ENCODE peak calls at places on chromosome 22, in seven cellular contexts. One of them, this sample, is unnamed.

GRCh38 chr22:21779444-21779843 is 43.9 kb upstream of the YPEL1 start:
- DNase-seq in EL: no peak
- DNase-seq in activated naive CD4-positive, alpha-beta T cell: no peak
- DNase-seq in endodermal cell: no peak
- DNase-seq in ureter: no peak
- DNase-seq in NCI-H2081 treated with DMSO at 0.1 percent for 48 hours: no peak
- DNase-seq in naive thymus-derived CD4-positive, alpha-beta T cell: no peak
- DNase-seq in this sample: no peak

GRCh38 chr22:29782061-29782845 is 15.1 kb downstream of the UQCR10 start:
- DNase-seq in EL: peak; percentile 40
- DNase-seq in activated naive CD4-positive, alpha-beta T cell: no peak
- DNase-seq in endodermal cell: peak; percentile 50
- DNase-seq in ureter: peak; percentile 67
- DNase-seq in NCI-H2081 treated with DMSO at 0.1 percent for 48 hours: no peak
- DNase-seq in naive thymus-derived CD4-positive, alpha-beta T cell: no peak
- DNase-seq in this sample: no peak

GRCh38 chr22:49025791-49026475 is 801.7 kb downstream of the BRD1 start:
- DNase-seq in EL: no peak
- DNase-seq in activated naive CD4-positive, alpha-beta T cell: no peak
- DNase-seq in endodermal cell: no peak
- DNase-seq in ureter: no peak
- DNase-seq in NCI-H2081 treated with DMSO at 0.1 percent for 48 hours: no peak
- DNase-seq in naive thymus-derived CD4-positive, alpha-beta T cell: no peak
- DNase-seq in this sample: no peak

GRCh38 chr22:38948181-38948940 is 9.0 kb upstream of the APOBEC3A start:
- DNase-seq in EL: no peak
- DNase-seq in activated naive CD4-positive, alpha-beta T cell: no peak
- DNase-seq in endodermal cell: peak; percentile 19
- DNase-seq in ureter: no peak
- DNase-seq in NCI-H2081 treated with DMSO at 0.1 percent for 48 hours: no peak
- DNase-seq in naive thymus-derived CD4-positive, alpha-beta T cell: no peak
- DNase-seq in this sample: no peak

GRCh38 chr22:49642741-49643140 is 184.9 kb downstream of the BRD1 start:
- DNase-seq in EL: no peak
- DNase-seq in activated naive CD4-positive, alpha-beta T cell: no peak
- DNase-seq in endodermal cell: no peak
- DNase-seq in ureter: no peak
- DNase-seq in NCI-H2081 treated with DMSO at 0.1 percent for 48 hours: no peak
- DNase-seq in naive thymus-derived CD4-positive, alpha-beta T cell: no peak
- DNase-seq in this sample: no peak

GRCh38 chr22:49507607-49508292 is 319.9 kb downstream of the BRD1 start:
- DNase-seq in EL: no peak
- DNase-seq in activated naive CD4-positive, alpha-beta T cell: no peak
- DNase-seq in endodermal cell: peak; percentile 6
- DNase-seq in ureter: no peak
- DNase-seq in NCI-H2081 treated with DMSO at 0.1 percent for 48 hours: no peak
- DNase-seq in naive thymus-derived CD4-positive, alpha-beta T cell: no peak
- DNase-seq in this sample: no peak

GRCh38 chr22:46936378-46936916 is 174.0 kb downstream of the TBC1D22A start:
- DNase-seq in EL: no peak
- DNase-seq in activated naive CD4-positive, alpha-beta T cell: no peak
- DNase-seq in endodermal cell: no peak
- DNase-seq in ureter: no peak
- DNase-seq in NCI-H2081 treated with DMSO at 0.1 percent for 48 hours: no peak
- DNase-seq in naive thymus-derived CD4-positive, alpha-beta T cell: no peak
- DNase-seq in this sample: no peak

GRCh38 chr22:17964647-17965046 is 59.7 kb downstream of the MICAL3 start:
- DNase-seq in EL: no peak
- DNase-seq in activated naive CD4-positive, alpha-beta T cell: no peak
- DNase-seq in endodermal cell: no peak
- DNase-seq in ureter: no peak
- DNase-seq in NCI-H2081 treated with DMSO at 0.1 percent for 48 hours: no peak
- DNase-seq in naive thymus-derived CD4-positive, alpha-beta T cell: no peak
- DNase-seq in this sample: no peak

GRCh38 chr22:39290724-39291161 is 28.7 kb downstream of the RPL3 start:
- DNase-seq in EL: peak; percentile 58
- DNase-seq in activated naive CD4-positive, alpha-beta T cell: no peak
- DNase-seq in endodermal cell: peak; percentile 84
- DNase-seq in ureter: no peak
- DNase-seq in NCI-H2081 treated with DMSO at 0.1 percent for 48 hours: no peak
- DNase-seq in naive thymus-derived CD4-positive, alpha-beta T cell: no peak
- DNase-seq in this sample: no peak

This sample was measured in NCI-H1436 treated with DMSO at 0.1 percent for 48 hours.